ENCODE peak calls at places on chromosomes 7 and 10, in nine cellular contexts. O, B, N, I, Z, H, W, L and E are unnamed samples.

GRCh38 chr10:133405272-133405671 is 11.3 kb downstream of the MTG1 start:
- DNase-seq in O (no peak), B (no peak), N (peak), I (no peak), Z (no peak), H (no peak), W (no peak), L (no peak), E (no peak)

GRCh38 chr10:130045091-130045652 is 65.5 kb downstream of the C10orf143 start:
- DNase-seq in O (peak), B (no peak), N (peak), I (no peak), Z (peak), H (no peak), W (no peak), L (peak), E (no peak)

GRCh38 chr10:62199584-62199983 is 69.1 kb downstream of the RTKN2 start:
- DNase-seq in O (no peak), B (no peak), N (no peak), I (no peak), Z (no peak), H (no peak), W (no peak), L (no peak), E (no peak)

GRCh38 chr7:139300390-139300789 is 40.7 kb upstream of the FMC1 start:
- DNase-seq in O (no peak), B (no peak), N (no peak), I (no peak), Z (no peak), H (no peak), W (no peak), L (no peak), E (no peak)

GRCh38 chr10:96618648-96619047 is 31.8 kb upstream of the TM9SF3 start:
- DNase-seq in O (no peak), B (peak), N (peak), I (peak), Z (no peak), H (no peak), W (peak), L (peak), E (no peak)

GRCh38 chr10:79239930-79240713 is 107.1 kb upstream of the PPIF start:
- DNase-seq in O (no peak), B (no peak), N (no peak), I (no peak), Z (peak), H (no peak), W (no peak), L (no peak), E (no peak)

GRCh38 chr10:71404510-71405295 is 8.0 kb downstream of the CDH23 start:
- DNase-seq in O (no peak), B (no peak), N (no peak), I (no peak), Z (no peak), H (no peak), W (no peak), L (no peak), E (no peak)

GRCh38 chr7:139597028-139597427 is 73.5 kb downstream of the CLEC2L start:
- DNase-seq in O (no peak), B (no peak), N (no peak), I (no peak), Z (no peak), H (no peak), W (no peak), L (no peak), E (no peak)

GRCh38 chr10:71213761-71214440 is 1.5 kb downstream of the UNC5B start:
- DNase-seq in O (peak), B (peak), N (peak), I (no peak), Z (peak), H (no peak), W (peak), L (peak), E (no peak)

GRCh38 chr7:14761506-14762296 is 140.8 kb downstream of the DGKB start:
- DNase-seq in O (no peak), B (peak), N (peak), I (peak), Z (no peak), H (no peak), W (peak), L (peak), E (no peak)

GRCh38 chr10:102133373-102134195 is 744 bp downstream of the PPRC1 start:
- DNase-seq in O (peak), B (peak), N (peak), I (peak), Z (peak), H (peak), W (peak), L (peak), E (peak)

GRCh38 chr10:28269842-28270456 is 32.9 kb downstream of the MPP7 start:
- DNase-seq in O (no peak), B (no peak), N (no peak), I (no peak), Z (no peak), H (no peak), W (no peak), L (no peak), E (no peak)

GRCh38 chr10:5942471-5942870 is 34.9 kb downstream of the IL15RA start:
- DNase-seq in O (peak), B (no peak), N (no peak), I (peak), Z (no peak), H (no peak), W (no peak), L (peak), E (no peak)

GRCh38 chr10:110615057-110615630 is 29.0 kb upstream of the RBM20 start:
- DNase-seq in O (no peak), B (no peak), N (peak), I (no peak), Z (no peak), H (no peak), W (peak), L (no peak), E (no peak)

GRCh38 chr7:98520356-98520932 is 96.6 kb upstream of the NPTX2 start:
- DNase-seq in O (peak), B (no peak), N (no peak), I (no peak), Z (no peak), H (no peak), W (no peak), L (no peak), E (no peak)

GRCh38 chr10:12513775-12514663 is 164.7 kb downstream of the CAMK1D start:
- DNase-seq in O (no peak), B (peak), N (no peak), I (no peak), Z (no peak), H (no peak), W (no peak), L (no peak), E (no peak)

GRCh38 chr10:119270893-119271361 is 63.6 kb downstream of the GRK5 start:
- DNase-seq in O (peak), B (no peak), N (no peak), I (peak), Z (no peak), H (peak), W (no peak), L (peak), E (peak)

GRCh38 chr10:59012839-59013238 is 163.6 kb upstream of the PHYHIPL start:
- DNase-seq in O (no peak), B (no peak), N (no peak), I (no peak), Z (no peak), H (no peak), W (no peak), L (no peak), E (no peak)

GRCh38 chr7:143375298-143376034 is 5.7 kb upstream of the ZYX start:
- DNase-seq in O (peak), B (no peak), N (peak), I (no peak), Z (no peak), H (no peak), W (no peak), L (no peak), E (peak)

GRCh38 chr7:107118109-107118900 is 50.5 kb upstream of the HBP1 start:
- DNase-seq in O (no peak), B (peak), N (peak), I (no peak), Z (no peak), H (no peak), W (peak), L (peak), E (no peak)

GRCh38 chr10:78729810-78730209 is 339.0 kb upstream of the ZMIZ1 start:
- DNase-seq in O (no peak), B (no peak), N (no peak), I (no peak), Z (no peak), H (no peak), W (no peak), L (no peak), E (no peak)

GRCh38 chr10:120521880-120522279 is 64.9 kb downstream of the PLPP4 start:
- DNase-seq in O (no peak), B (no peak), N (no peak), I (no peak), Z (no peak), H (no peak), W (no peak), L (no peak), E (no peak)

GRCh38 chr7:106542550-106543220 is 118.3 kb downstream of the CCDC71L start:
- DNase-seq in O (no peak), B (peak), N (peak), I (no peak), Z (peak), H (peak), W (peak), L (peak), E (peak)

GRCh38 chr10:43133196-43133808 is 4.9 kb upstream of the CSGALNACT2 start:
- DNase-seq in O (no peak), B (no peak), N (no peak), I (no peak), Z (no peak), H (no peak), W (no peak), L (no peak), E (no peak)

GRCh38 chr10:119341236-119342016 is 134.1 kb downstream of the GRK5 start:
- DNase-seq in O (peak), B (no peak), N (peak), I (no peak), Z (no peak), H (peak), W (peak), L (peak), E (peak)

GRCh38 chr7:74627699-74628411 is 29.7 kb upstream of the GTF2I start:
- DNase-seq in O (no peak), B (peak), N (peak), I (no peak), Z (no peak), H (no peak), W (peak), L (peak), E (no peak)

GRCh38 chr10:29862926-29863614 is 196.3 kb downstream of the JCAD start:
- DNase-seq in O (no peak), B (no peak), N (peak), I (no peak), Z (no peak), H (no peak), W (peak), L (no peak), E (no peak)

GRCh38 chr10:71475243-71475871 is 78.6 kb downstream of the CDH23 start:
- DNase-seq in O (no peak), B (peak), N (no peak), I (peak), Z (peak), H (no peak), W (no peak), L (no peak), E (no peak)

GRCh38 chr7:29135851-29136250 is 10.5 kb downstream of the CPVL start:
- DNase-seq in O (no peak), B (no peak), N (no peak), I (no peak), Z (no peak), H (no peak), W (no peak), L (no peak), E (no peak)

GRCh38 chr7:75054744-75055527 is 18.7 kb downstream of the RCC1L start:
- DNase-seq in O (peak), B (no peak), N (peak), I (peak), Z (no peak), H (no peak), W (peak), L (peak), E (no peak)

GRCh38 chr7:36300696-36301350 is 88.8 kb upstream of the ANLN start:
- DNase-seq in O (no peak), B (no peak), N (peak), I (peak), Z (no peak), H (no peak), W (peak), L (peak), E (no peak)

GRCh38 chr7:96495751-96496216 is 173.9 kb upstream of the SLC25A13 start:
- DNase-seq in O (no peak), B (peak), N (no peak), I (no peak), Z (no peak), H (no peak), W (no peak), L (no peak), E (peak)

GRCh38 chr10:44651834-44652233 is 259.3 kb upstream of the TMEM72 start:
- DNase-seq in O (no peak), B (no peak), N (peak), I (peak), Z (no peak), H (no peak), W (peak), L (peak), E (no peak)